ENCODE peak calls at places on chromosomes 4 and X, in five cellular contexts. O is IMR-90, V is lung, A is Right ventricle myocardium inferior, H is NB4. U is an unnamed sample.

GRCh38 chr4:20313237-20314030 is 61.7 kb downstream of the SLIT2 start:
- DNase-seq in A (no peak), O (no peak), V (no peak), H (peak), U (peak)

GRCh38 chrX:103941201-103941975 is 21.0 kb upstream of the TMSB15B start:
- DNase-seq in A (no peak), H (peak), O (peak), V (no peak), U (peak)

GRCh38 chrX:119477812-119478232 is 9.6 kb downstream of the SLC25A5 start:
- DNase-seq in O (peak), H (peak), V (no peak), A (no peak), U (peak)

GRCh38 chr4:15075875-15076274 is 73.6 kb downstream of the CPEB2 start:
- DNase-seq in V (no peak), O (no peak), A (no peak), H (no peak), U (no peak)

GRCh38 chrX:71871367-71871766 is 39.3 kb upstream of the NHSL2 start:
- DNase-seq in V (no peak), H (no peak), A (no peak), O (peak), U (peak)

GRCh38 chr4:111792592-111792991 is 352.7 kb upstream of the FAM241A start:
- DNase-seq in H (no peak), O (no peak), V (no peak), A (no peak), U (peak)

GRCh38 chrX:79325263-79325958 is 41.7 kb downstream of the ITM2A start:
- DNase-seq in H (no peak), O (no peak), A (no peak), V (peak), U (no peak)

GRCh38 chr4:143241892-143242291 is 57.2 kb downstream of the USP38 start:
- DNase-seq in O (peak), H (peak), V (no peak), A (no peak), U (peak)

GRCh38 chr4:181647396-181648107 is 595.6 kb upstream of the TENM3 start:
- DNase-seq in H (no peak), O (peak), V (no peak), A (no peak), U (peak)

GRCh38 chrX:119105826-119106225 is 21.8 kb downstream of the KIAA1210 start:
- DNase-seq in O (peak), V (no peak), A (no peak), H (no peak), U (no peak)

GRCh38 chrX:49177338-49177833 is 5.7 kb downstream of the PLP2 start:
- DNase-seq in O (no peak), A (no peak), H (peak), V (no peak), U (peak)

GRCh38 chrX:56978172-56978571 is 17.2 kb downstream of the SPIN3 start:
- DNase-seq in A (no peak), O (peak), H (peak), V (peak), U (peak)

GRCh38 chr4:185506422-185506821 is 28.9 kb downstream of the PDLIM3 start:
- DNase-seq in V (no peak), A (no peak), O (no peak), H (no peak), U (no peak)

GRCh38 chrX:140355922-140356321 is 148.9 kb downstream of the SOX3 start:
- DNase-seq in A (no peak), H (no peak), V (peak), O (no peak), U (no peak)

GRCh38 chrX:127037179-127037578 is 217.7 kb downstream of the PRR32 start:
- DNase-seq in O (no peak), A (no peak), H (no peak), V (no peak), U (no peak)

GRCh38 chrX:41664307-41665299 is 24.2 kb upstream of the GPR34 start:
- DNase-seq in V (no peak), H (no peak), O (peak), A (no peak), U (no peak)

GRCh38 chr4:6386091-6386490 is 86.3 kb downstream of the PPP2R2C start:
- DNase-seq in V (no peak), H (no peak), A (peak), O (no peak), U (no peak)

GRCh38 chr4:145530662-145531061 is 49.0 kb downstream of the SMAD1 start:
- DNase-seq in V (no peak), O (no peak), A (no peak), H (no peak), U (no peak)

GRCh38 chr4:7172946-7173345 is 19.4 kb upstream of the SORCS2 start:
- DNase-seq in H (no peak), V (no peak), A (no peak), O (no peak), U (no peak)

GRCh38 chrX:154019633-154020499 is at the start of gene IRAK1:
- DNase-seq in V (peak), O (peak), H (peak), A (peak), U (peak)

GRCh38 chrX:10741003-10741402 is 120.6 kb upstream of the MID1 start:
- DNase-seq in H (no peak), A (no peak), O (no peak), V (no peak), U (peak)

GRCh38 chrX:12962041-12962504 is 12.8 kb upstream of the TMSB4X start:
- DNase-seq in A (no peak), V (no peak), O (no peak), H (no peak), U (no peak)

GRCh38 chr4:6272863-6273660 is 3.4 kb downstream of the WFS1 start:
- DNase-seq in V (no peak), O (peak), A (no peak), H (no peak), U (peak)

GRCh38 chrX:27767387-27767786 is 40.4 kb upstream of the MAGEB10 start:
- DNase-seq in O (peak), V (no peak), H (no peak), A (no peak), U (peak)

GRCh38 chrX:71581210-71581609 is 3.0 kb downstream of the GCNA start:
- DNase-seq in H (no peak), O (no peak), V (no peak), A (no peak), U (no peak)

GRCh38 chr4:132275583-132276121 is 873.4 kb upstream of the PCDH10 start:
- DNase-seq in O (no peak), H (no peak), V (no peak), A (no peak), U (no peak)

GRCh38 chr4:84159767-84160166 is 339.3 kb downstream of the NKX6-1 start:
- DNase-seq in A (no peak), H (peak), O (no peak), V (no peak), U (no peak)

GRCh38 chrX:68646421-68646820 is 1.0 kb upstream of the STARD8 start:
- DNase-seq in O (no peak), A (no peak), H (no peak), V (no peak), U (no peak)

GRCh38 chr4:8574796-8575370 is 5.3 kb upstream of the GPR78 start:
- DNase-seq in H (no peak), A (no peak), O (no peak), V (no peak), U (no peak)

GRCh38 chr4:17347445-17347844 is 164.4 kb downstream of the QDPR start:
- DNase-seq in O (peak), V (no peak), A (no peak), H (peak), U (peak)

GRCh38 chr4:128461300-128462103 is 173.9 kb upstream of the PGRMC2 start:
- DNase-seq in O (peak), V (no peak), A (no peak), H (peak), U (peak)

GRCh38 chrX:53713987-53714579 is 27.6 kb upstream of the HUWE1 start:
- DNase-seq in A (no peak), H (peak), V (no peak), O (peak), U (no peak)

GRCh38 chr4:27000820-27001219 is 140.2 kb downstream of the STIM2 start:
- DNase-seq in A (no peak), V (no peak), H (peak), O (no peak), U (no peak)